ENCODE peak calls at places on chromosomes 13 and 19, in eight cellular contexts. Z is uterus, J is LNCaP clone FGC, M is astrocyte of the spinal cord, I is cardiac fibroblast, N is BE2C, L is HFF-Myc, Q is AG04450. G is an unnamed sample.

GRCh38 chr13:106197506-106197905 is 338.0 kb downstream of the EFNB2 start:
- DNase-seq in N (no peak), I (no peak), J (no peak), M (no peak), Q (no peak), Z (no peak), L (no peak), G (no peak)

GRCh38 chr13:22107549-22107948 is 436.7 kb downstream of the FGF9 start:
- DNase-seq in M (peak; percentile 22), L (no peak), Z (no peak), I (no peak), Q (no peak), J (peak; percentile 94), N (no peak), G (no peak)

GRCh38 chr19:30144794-30145193 is 202.8 kb downstream of the URI1 start:
- DNase-seq in M (no peak), I (no peak), Q (no peak), N (no peak), Z (no peak), J (no peak), L (no peak), G (no peak)

GRCh38 chr13:82636119-82636518 is 1246.2 kb downstream of the SLITRK1 start:
- DNase-seq in N (no peak), J (no peak), Q (no peak), L (no peak), I (peak; percentile 11), M (no peak), Z (no peak), G (peak; percentile 87)

GRCh38 chr19:17450264-17451075 is 2.0 kb upstream of the TMEM221 start:
- DNase-seq in M (no peak), J (no peak), Z (no peak), I (no peak), L (no peak), Q (no peak), N (no peak), G (peak; percentile 98)

GRCh38 chr13:45851171-45851889 is at the start of gene SIAH3:
- DNase-seq in J (no peak), M (no peak), Q (no peak), N (no peak), I (peak; percentile 16), L (no peak), Z (no peak), G (peak; percentile 55)

GRCh38 chr19:13164370-13165090 is 14.3 kb downstream of the IER2 start:
- DNase-seq in M (peak; percentile 69), L (no peak), I (peak; percentile 96), N (peak; percentile 91), Z (peak; percentile 64), Q (no peak), J (no peak), G (peak; percentile 90)

GRCh38 chr19:38634757-38635482 is 12.5 kb upstream of the ACTN4 start:
- DNase-seq in I (peak; percentile 71), M (peak; percentile 56), L (no peak), J (no peak), N (peak; percentile 78), Q (peak; percentile 38), Z (peak; percentile 72), G (peak; percentile 57)

GRCh38 chr19:309206-309565 is 18.0 kb upstream of the PLPP2 start:
- DNase-seq in Q (no peak), I (no peak), L (no peak), Z (peak; percentile 6), M (no peak), J (no peak), N (no peak), G (no peak)

GRCh38 chr19:33206261-33207039 is 12.3 kb downstream of the LRP3 start:
- DNase-seq in Z (no peak), Q (no peak), M (no peak), J (no peak), I (no peak), N (no peak), L (no peak), G (no peak)

GRCh38 chr19:54792814-54793213 is 10.6 kb upstream of the KIR2DL4 start:
- DNase-seq in Q (no peak), L (no peak), M (no peak), N (no peak), I (no peak), J (no peak), Z (no peak), G (no peak)

GRCh38 chr13:32453981-32454380 is 26.1 kb upstream of the N4BP2L1 start:
- DNase-seq in N (no peak), I (peak; percentile 67), M (no peak), Z (no peak), L (no peak), Q (no peak), J (no peak), G (no peak)

GRCh38 chr13:31699650-31700049 is 39.7 kb upstream of the RXFP2 start:
- DNase-seq in Z (no peak), J (no peak), N (no peak), Q (no peak), L (no peak), M (no peak), I (peak; percentile 28), G (no peak)

GRCh38 chr13:29737061-29737460 is 113.4 kb downstream of the UBL3 start:
- DNase-seq in Q (no peak), J (no peak), N (no peak), L (no peak), M (no peak), Z (no peak), I (no peak), G (no peak)

GRCh38 chr19:8612807-8613171 is 2.3 kb upstream of the ADAMTS10 start:
- DNase-seq in I (no peak), M (no peak), Z (no peak), Q (no peak), L (no peak), J (no peak), N (no peak), G (no peak)

GRCh38 chr13:52162279-52163101 is 3.1 kb upstream of the NEK3 start:
- DNase-seq in M (peak; percentile 79), I (peak; percentile 63), N (no peak), Z (no peak), L (no peak), Q (no peak), J (no peak), G (no peak)

GRCh38 chr13:101624210-101624922 is 171.9 kb downstream of the ITGBL1 start:
- DNase-seq in M (peak; percentile 43), Q (no peak), I (no peak), L (no peak), N (no peak), Z (no peak), J (no peak), G (no peak)

GRCh38 chr13:101628900-101629299 is 176.4 kb downstream of the ITGBL1 start:
- DNase-seq in L (no peak), I (no peak), N (no peak), M (no peak), Z (no peak), J (no peak), Q (no peak), G (no peak)

GRCh38 chr13:101627556-101627943 is 175.1 kb downstream of the ITGBL1 start:
- DNase-seq in Q (no peak), J (no peak), I (no peak), Z (no peak), M (peak; percentile 35), N (no peak), L (no peak), G (no peak)

GRCh38 chr13:101624981-101625380 is 172.5 kb downstream of the ITGBL1 start:
- DNase-seq in Q (no peak), L (no peak), Z (no peak), J (no peak), I (no peak), N (no peak), M (no peak), G (peak; percentile 32)

GRCh38 chr13:101626925-101627555 is 174.6 kb downstream of the ITGBL1 start:
- DNase-seq in L (no peak), Z (no peak), N (no peak), Q (no peak), I (no peak), M (peak; percentile 41), J (no peak), G (no peak)
- H3K4me3 ChIP-seq in L (no peak overlapping the region), Z (peak overlapping the region; percentile 24), N (no peak overlapping the region), Q (peak overlapping the region; percentile 21), I (no peak overlapping the region), M (no peak overlapping the region), J (no peak overlapping the region), G (no peak overlapping the region)

DNA sequence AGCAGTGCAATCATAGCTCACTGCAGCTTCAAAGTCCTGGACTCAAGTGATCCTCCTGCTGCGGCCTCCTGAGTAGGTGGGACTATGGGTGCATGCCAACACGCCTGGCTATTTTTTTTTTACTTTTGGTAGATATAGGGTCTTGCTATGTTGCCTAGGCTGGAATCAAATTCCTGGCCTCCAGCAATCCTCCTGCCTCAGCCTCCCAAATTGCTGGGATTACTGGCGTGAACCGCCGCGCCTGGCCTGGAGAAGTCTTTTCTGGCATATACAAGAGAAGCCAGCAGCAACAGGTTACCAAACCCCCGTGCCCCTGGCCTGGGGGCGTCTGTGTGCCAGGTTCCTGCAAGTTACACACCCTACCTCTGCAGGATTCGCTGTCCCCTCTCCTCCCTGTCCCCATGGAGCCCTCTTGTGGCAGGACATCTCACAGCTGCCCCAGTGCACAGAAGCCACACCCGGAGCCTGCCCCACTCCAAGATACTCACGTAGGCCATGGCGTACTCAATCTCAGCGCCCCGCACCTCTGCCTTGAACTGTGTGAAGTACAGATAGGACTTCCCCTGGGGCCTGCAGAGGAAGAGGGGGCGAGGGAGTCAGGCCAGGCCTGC is 9.9 kb downstream of the MYDGF start:
- DNase-seq in N (peak; percentile 66), L (no peak), I (peak; percentile 26), M (no peak), J (no peak), Q (no peak), Z (no peak), G (peak; percentile 29)
- TF ChIP-seq CTCF in N (peak; percentile 61), L (peak; percentile 25), I (peak; percentile 26), M (peak; percentile 33), J (peak; percentile 46), Q (peak; percentile 9), Z (no peak), G (peak; percentile 42)

GRCh38 chr13:110216006-110216402 is 91.0 kb downstream of the COL4A1 start:
- DNase-seq in N (no peak), Z (no peak), J (no peak), L (no peak), M (no peak), I (no peak), Q (no peak), G (no peak)
- H3K4me3 ChIP-seq in N (no peak overlapping the region), Z (no peak overlapping the region), J (no peak overlapping the region), L (no peak overlapping the region), M (no peak overlapping the region), I (no peak overlapping the region), Q (no peak overlapping the region), G (no peak overlapping the region)

DNA sequence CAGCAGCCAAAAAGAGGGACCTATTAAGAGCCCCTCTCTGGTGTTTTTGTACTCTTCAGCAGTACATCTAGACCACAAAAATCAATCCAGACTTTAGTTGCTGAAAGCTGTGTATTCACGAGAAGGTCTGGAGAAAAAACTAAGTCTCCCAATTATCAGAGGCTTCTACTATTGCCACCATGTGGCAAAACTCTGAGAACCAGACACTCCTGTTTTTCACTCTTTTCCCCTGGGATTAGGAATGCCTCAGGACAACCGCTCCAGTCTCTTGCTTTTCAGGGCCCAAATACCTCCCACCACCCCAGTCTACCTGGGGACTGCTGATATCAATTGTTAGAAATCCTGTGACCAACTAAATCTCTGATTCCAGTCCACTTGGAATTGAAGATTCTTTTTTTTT is 30.1 kb upstream of the OBI1 start:
- DNase-seq in Q (no peak), Z (no peak), M (no peak), L (no peak), N (no peak), J (no peak), I (peak; percentile 14), G (no peak)
- TF ChIP-seq CTCF in Q (no peak), Z (no peak), M (no peak), L (no peak), N (peak; percentile 33), J (peak; percentile 43), I (no peak), G (no peak)

GRCh38 chr13:112968910-112969691 is at the start of gene MCF2L:
- DNase-seq in L (peak; percentile 2), J (no peak), I (peak; percentile 53), Z (no peak), M (peak; percentile 8), N (no peak), Q (no peak), G (peak; percentile 19)
- H3K4me3 ChIP-seq in L (no peak within 1 kb of the TSS), J (peak within 1 kb of the TSS; percentile 67), I (no peak within 1 kb of the TSS), Z (peak within 1 kb of the TSS; percentile 42), M (no peak within 1 kb of the TSS), N (peak within 1 kb of the TSS; percentile 60), Q (peak within 1 kb of the TSS; percentile 10), G (no peak within 1 kb of the TSS)

G was measured in epithelial cell of esophagus.